ENCODE peak calls at places on chromosomes 16 and 17, in nine cellular contexts. W is T-cell; P is posterior vena cava; U is fibroblast of lung; J is hippocampal formation; F is activated naive CD4-positive, alpha-beta T cell treated with anti-CD3 and anti-CD28 coated beads for 36 hours; R is activated CD8-positive, alpha-beta T cell treated with anti-CD3 and anti-CD28 coated beads for 36 hours; M is CD4-positive, CD25-positive, alpha-beta regulatory T cell; C is stimulated activated CD4-positive, alpha-beta T cell treated with anti-CD3 and anti-CD28 coated beads, Interleukin-12 subunit alpha, Interleukin-12 subunit beta, amount 100 ng/mL, for 24 hours. X is an unnamed sample.

GRCh38 chr17:6374761-6375312 is 60.1 kb downstream of the AIPL1 start:
- DNase-seq in W (no peak), P (no peak), U (no peak), J (no peak), F (peak), R (peak), M (no peak), C (peak), X (no peak)

GRCh38 chr17:50636145-50636803 is 1.6 kb downstream of the ABCC3 start:
- DNase-seq in W (no peak), P (no peak), U (no peak), J (no peak), F (no peak), R (no peak), M (no peak), C (no peak), X (no peak)

GRCh38 chr17:63171428-63172205 is 205.6 kb downstream of the TANC2 start:
- DNase-seq in W (no peak), P (no peak), U (peak), J (no peak), F (no peak), R (no peak), M (no peak), C (no peak), X (no peak)

GRCh38 chr17:37358098-37358829 is 17.5 kb upstream of the C17orf78 start:
- DNase-seq in W (peak), P (peak), U (peak), J (peak), F (peak), R (peak), M (no peak), C (peak), X (peak)

GRCh38 chr17:42389902-42390301 is 1.7 kb upstream of the STAT3 start:
- DNase-seq in W (no peak), P (no peak), U (no peak), J (no peak), F (no peak), R (no peak), M (no peak), C (no peak), X (no peak)

GRCh38 chr17:21173543-21173942 is 40.4 kb downstream of the TMEM11 start:
- DNase-seq in W (no peak), P (no peak), U (no peak), J (no peak), F (no peak), R (no peak), M (no peak), C (no peak), X (no peak)

GRCh38 chr17:50608700-50609375 is 25.8 kb upstream of the ABCC3 start:
- DNase-seq in W (no peak), P (no peak), U (no peak), J (no peak), F (no peak), R (no peak), M (no peak), C (no peak), X (peak)

GRCh38 chr16:28180660-28181556 is 30.9 kb downstream of the XPO6 start:
- DNase-seq in W (no peak), P (no peak), U (peak), J (no peak), F (no peak), R (no peak), M (no peak), C (no peak), X (no peak)

GRCh38 chr17:81403671-81404534 is 8.6 kb downstream of the BAHCC1 start:
- DNase-seq in W (no peak), P (no peak), U (peak), J (no peak), F (no peak), R (no peak), M (no peak), C (no peak), X (no peak)

GRCh38 chr16:4390266-4391260 is 18.9 kb downstream of the VASN start:
- DNase-seq in W (no peak), P (no peak), U (no peak), J (no peak), F (no peak), R (no peak), M (no peak), C (no peak), X (no peak)

GRCh38 chr17:55134486-55135157 is 130.1 kb upstream of the HLF start:
- DNase-seq in W (no peak), P (no peak), U (peak), J (no peak), F (no peak), R (no peak), M (no peak), C (no peak), X (no peak)

GRCh38 chr16:46980926-46981325 is 7.5 kb upstream of the DNAJA2 start:
- DNase-seq in W (no peak), P (no peak), U (peak), J (no peak), F (no peak), R (no peak), M (no peak), C (no peak), X (no peak)

GRCh38 chr17:72187544-72187943 is 66.7 kb downstream of the SOX9 start:
- DNase-seq in W (no peak), P (peak), U (peak), J (no peak), F (no peak), R (no peak), M (no peak), C (no peak), X (no peak)

GRCh38 chr17:67995568-67996191 is 589 bp downstream of the C17orf58 start:
- DNase-seq in W (no peak), P (peak), U (peak), J (peak), F (peak), R (peak), M (no peak), C (no peak), X (no peak)

GRCh38 chr16:47142469-47143328 is 1.0 kb downstream of the NETO2 start:
- DNase-seq in W (no peak), P (no peak), U (peak), J (peak), F (peak), R (peak), M (peak), C (peak), X (no peak)

GRCh38 chr17:37710344-37710886 is 34.4 kb downstream of the HNF1B start:
- DNase-seq in W (no peak), P (no peak), U (peak), J (no peak), F (no peak), R (peak), M (no peak), C (no peak), X (peak)

GRCh38 chr17:18156171-18156975 is 27.3 kb upstream of the ALKBH5 start:
- DNase-seq in W (no peak), P (no peak), U (peak), J (no peak), F (no peak), R (no peak), M (no peak), C (no peak), X (no peak)

GRCh38 chr17:79892457-79893236 is 53.4 kb upstream of the CBX4 start:
- DNase-seq in W (no peak), P (no peak), U (no peak), J (no peak), F (no peak), R (no peak), M (no peak), C (no peak), X (no peak)

GRCh38 chr17:34378664-34379101 is 15.7 kb upstream of the CCL1 start:
- DNase-seq in W (no peak), P (no peak), U (peak), J (no peak), F (peak), R (peak), M (no peak), C (no peak), X (no peak)

GRCh38 chr17:64331946-64332493 is 58.6 kb downstream of the PECAM1 start:
- DNase-seq in W (no peak), P (peak), U (peak), J (no peak), F (no peak), R (no peak), M (no peak), C (no peak), X (no peak)

GRCh38 chr17:8503807-8504206 is 68.1 kb downstream of the NDEL1 start:
- DNase-seq in W (no peak), P (no peak), U (no peak), J (no peak), F (no peak), R (no peak), M (no peak), C (no peak), X (no peak)

GRCh38 chr17:77110006-77110374 is 30.8 kb upstream of the SEC14L1 start:
- DNase-seq in W (no peak), P (no peak), U (no peak), J (no peak), F (no peak), R (no peak), M (no peak), C (no peak), X (no peak)

GRCh38 chr17:10105513-10106001 is 92.8 kb downstream of the GAS7 start:
- DNase-seq in W (no peak), P (peak), U (peak), J (no peak), F (no peak), R (no peak), M (no peak), C (no peak), X (no peak)

GRCh38 chr17:68794636-68795503 is 160.3 kb downstream of the ABCA8 start:
- DNase-seq in W (no peak), P (no peak), U (peak), J (peak), F (no peak), R (no peak), M (no peak), C (no peak), X (no peak)

GRCh38 chr17:40035162-40035559 is 19.0 kb downstream of the MED24 start:
- DNase-seq in W (no peak), P (no peak), U (peak), J (no peak), F (no peak), R (no peak), M (no peak), C (no peak), X (no peak)

GRCh38 chr17:40323317-40323716 is 14.3 kb downstream of the RARA start:
- DNase-seq in W (no peak), P (no peak), U (no peak), J (no peak), F (no peak), R (no peak), M (no peak), C (no peak), X (no peak)

GRCh38 chr16:4676826-4677225 is 16.5 kb upstream of the NUDT16L1 start:
- DNase-seq in W (no peak), P (no peak), U (no peak), J (no peak), F (peak), R (peak), M (no peak), C (no peak), X (no peak)

X was measured in NCI-H1417 treated with DMSO at 0.1 percent for 48 hours.